ENCODE peak calls at places on chromosomes 1 and 21, in eight cellular contexts. Q, O, T, X, P, H, E and A are unnamed samples.

GRCh38 chr1:33823401-33823800 is 40.5 kb upstream of the HMGB4 start:
- ATAC-seq in Q (no peak), O (no peak), T (no peak), X (no peak), P (no peak), H (no peak), E (no peak), A (no peak)

GRCh38 chr1:66108624-66109023 is 315.9 kb downstream of the PDE4B start:
- ATAC-seq in Q (no peak), O (no peak), T (no peak), X (no peak), P (no peak), H (no peak), E (no peak), A (no peak)

GRCh38 chr1:116122955-116123757 is 12.0 kb downstream of the MAB21L3 start:
- ATAC-seq in Q (peak), O (peak), T (no peak), X (no peak), P (peak), H (no peak), E (peak), A (peak)

GRCh38 chr1:220881918-220882891 is 3.0 kb downstream of the HLX start:
- ATAC-seq in Q (no peak), O (no peak), T (no peak), X (no peak), P (no peak), H (no peak), E (no peak), A (no peak)

GRCh38 chr1:174967845-174968705 is 31.7 kb upstream of the CACYBP start:
- ATAC-seq in Q (peak), O (no peak), T (no peak), X (no peak), P (no peak), H (no peak), E (no peak), A (no peak)

GRCh38 chr1:155064109-155064812 is 721 bp downstream of the EFNA4 start:
- ATAC-seq in Q (peak), O (peak), T (peak), X (peak), P (no peak), H (peak), E (peak), A (no peak)

GRCh38 chr1:167273027-167273800 is 52.5 kb downstream of the POU2F1 start:
- ATAC-seq in Q (no peak), O (peak), T (peak), X (no peak), P (no peak), H (no peak), E (no peak), A (no peak)

GRCh38 chr1:167808104-167808503 is 86.3 kb downstream of the MPZL1 start:
- ATAC-seq in Q (no peak), O (no peak), T (no peak), X (no peak), P (no peak), H (no peak), E (no peak), A (no peak)

GRCh38 chr1:193113258-193113991 is 8.2 kb upstream of the GLRX2 start:
- ATAC-seq in Q (no peak), O (no peak), T (peak), X (no peak), P (no peak), H (no peak), E (no peak), A (no peak)

GRCh38 chr1:207032528-207033017 is at the start of gene C1orf116:
- ATAC-seq in Q (no peak), O (peak), T (peak), X (no peak), P (peak), H (no peak), E (peak), A (no peak)
- TF ChIP-seq POLR2A in Q (no peak), O (no peak), T (no peak), X (no peak), P (no peak), H (no peak), E (no peak), A (no peak)

GRCh38 chr1:201560328-201561194 is 21.6 kb downstream of the NAV1 start:
- ATAC-seq in Q (no peak), O (no peak), T (no peak), X (no peak), P (no peak), H (no peak), E (no peak), A (no peak)
- TF ChIP-seq POLR2A in Q (no peak), O (no peak), T (no peak), X (no peak), P (no peak), H (no peak), E (no peak), A (no peak)

GRCh38 chr1:35079003-35079930 is at the start of gene ZMYM1:
- ATAC-seq in Q (peak), O (peak), T (peak), X (peak), P (peak), H (peak), E (peak), A (peak)
- TF ChIP-seq POLR2A in Q (peak), O (peak), T (peak), X (peak), P (no peak), H (peak), E (peak), A (peak)

DNA sequence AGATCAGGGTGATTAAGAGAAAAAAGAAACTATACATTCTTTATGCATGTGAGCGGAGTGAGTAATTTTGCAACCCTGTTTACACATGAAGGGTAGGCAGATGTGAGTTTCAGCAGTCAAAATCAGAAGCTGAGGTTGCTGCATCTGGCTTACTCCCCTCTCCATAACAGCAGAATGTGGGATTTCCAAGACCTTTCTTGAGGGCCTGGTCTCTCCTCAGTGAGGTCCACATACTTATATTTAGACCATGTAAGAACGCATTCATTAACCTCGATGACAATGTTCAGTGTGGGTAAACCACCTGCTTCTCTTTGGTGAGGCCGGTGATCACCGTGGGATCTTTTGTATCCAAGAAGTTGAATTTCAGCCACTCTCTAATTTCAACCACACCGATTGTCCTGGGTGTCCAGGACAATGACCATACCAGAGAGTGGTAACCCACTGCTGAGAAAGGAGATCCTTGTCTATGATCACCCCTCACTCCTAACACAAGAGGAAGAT is 18.7 kb upstream of the RAP1A start:
- ATAC-seq in Q (no peak), O (no peak), T (no peak), X (peak), P (no peak), H (no peak), E (no peak), A (no peak)
- TF ChIP-seq POLR2A in Q (no peak), O (no peak), T (no peak), X (peak), P (no peak), H (no peak), E (no peak), A (no peak)

GRCh38 chr1:207052736-207053545 is at the start of gene PFKFB2:
- ATAC-seq in Q (peak), O (peak), T (peak), X (peak), P (peak), H (peak), E (peak), A (peak)
- TF ChIP-seq POLR2A in Q (peak), O (peak), T (peak), X (peak), P (peak), H (peak), E (peak), A (peak)

GRCh38 chr21:29007801-29008200 is 11.3 kb downstream of the RWDD2B start:
- ATAC-seq in Q (no peak), O (no peak), T (no peak), X (no peak), P (no peak), H (no peak), E (no peak), A (no peak)

GRCh38 chr21:29005696-29006095 is 13.0 kb upstream of the LTN1 start:
- ATAC-seq in Q (no peak), O (no peak), T (no peak), X (no peak), P (no peak), H (no peak), E (no peak), A (no peak)

GRCh38 chr21:29002442-29003144 is 9.9 kb upstream of the LTN1 start:
- ATAC-seq in Q (peak), O (peak), T (peak), X (peak), P (peak), H (peak), E (peak), A (peak)

GRCh38 chr21:29007135-29007534 is 12.0 kb downstream of the RWDD2B start:
- ATAC-seq in Q (no peak), O (no peak), T (no peak), X (no peak), P (no peak), H (no peak), E (no peak), A (no peak)

GRCh38 chr21:29008373-29008772 is 10.8 kb downstream of the RWDD2B start:
- ATAC-seq in Q (no peak), O (no peak), T (peak), X (no peak), P (no peak), H (no peak), E (no peak), A (no peak)
- TF ChIP-seq POLR2A in Q (no peak), O (no peak), T (no peak), X (no peak), P (no peak), H (no peak), E (no peak), A (no peak)

DNA sequence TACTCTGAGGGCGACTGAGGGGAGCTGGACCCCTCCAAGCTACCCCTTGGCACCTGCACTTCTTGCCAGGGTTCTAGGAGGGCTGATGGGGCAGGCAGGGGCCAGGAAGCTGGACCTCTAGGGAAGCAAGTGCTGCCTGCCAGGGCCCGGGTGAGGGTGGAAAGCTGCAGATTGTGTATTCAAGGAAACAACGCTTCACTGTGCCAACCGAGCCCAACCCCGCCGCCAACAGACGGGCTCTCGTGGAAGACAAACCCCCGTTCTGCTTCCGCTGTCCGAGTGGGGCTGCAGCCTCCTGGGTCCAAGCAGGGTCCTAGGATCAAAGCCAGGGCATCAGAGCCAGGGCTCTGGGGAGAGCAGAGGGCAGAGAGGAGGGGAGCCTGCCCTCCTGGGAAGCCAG is 3.2 kb downstream of the EFHD2 start:
- ATAC-seq in Q (no peak), O (no peak), T (no peak), X (no peak), P (no peak), H (no peak), E (no peak), A (no peak)
- TF ChIP-seq POLR2A in Q (no peak), O (no peak), T (no peak), X (no peak), P (no peak), H (no peak), E (no peak), A (no peak)

GRCh38 chr1:231871471-231871870 is 244.9 kb downstream of the DISC1 start:
- ATAC-seq in Q (no peak), O (no peak), T (no peak), X (no peak), P (no peak), H (no peak), E (no peak), A (no peak)

GRCh38 chr1:231862611-231863010 is 236.0 kb downstream of the DISC1 start:
- ATAC-seq in Q (no peak), O (no peak), T (no peak), X (no peak), P (no peak), H (no peak), E (no peak), A (peak)

GRCh38 chr1:231869364-231869763 is 242.8 kb downstream of the DISC1 start:
- ATAC-seq in Q (peak), O (no peak), T (no peak), X (peak), P (no peak), H (no peak), E (no peak), A (no peak)

GRCh38 chr1:231867607-231868006 is 241.0 kb downstream of the DISC1 start:
- ATAC-seq in Q (no peak), O (no peak), T (no peak), X (no peak), P (no peak), H (no peak), E (no peak), A (no peak)

GRCh38 chr1:231866392-231867331 is 240.1 kb downstream of the DISC1 start:
- ATAC-seq in Q (peak), O (peak), T (peak), X (peak), P (no peak), H (peak), E (peak), A (peak)
- TF ChIP-seq POLR2A in Q (no peak), O (no peak), T (no peak), X (no peak), P (no peak), H (no peak), E (no peak), A (no peak)